ENCODE peak calls at places on chromosomes 2 and 18, in six cellular contexts. L, W, I, Y, G and J are unnamed samples.

GRCh38 chr2:85838641-85839040 is 50.1 kb downstream of the ST3GAL5 start:
- DNase-seq in I (no peak), L (no peak), Y (no peak), W (no peak), G (no peak), J (no peak)

GRCh38 chr18:79545255-79545654 is 134.3 kb upstream of the CTDP1 start:
- DNase-seq in L (peak), Y (no peak), G (no peak), I (no peak), W (no peak), J (no peak)

GRCh38 chr2:148726228-148726627 is 81.7 kb downstream of the EPC2 start:
- DNase-seq in I (no peak), Y (no peak), W (no peak), L (no peak), G (no peak), J (peak)

GRCh38 chr2:190561091-190561490 is 26.6 kb upstream of the NEMP2 start:
- DNase-seq in Y (no peak), I (no peak), W (no peak), L (no peak), G (no peak), J (no peak)

GRCh38 chr18:67639872-67640271 is 123.4 kb upstream of the DSEL start:
- DNase-seq in G (no peak), I (no peak), W (no peak), L (no peak), Y (no peak), J (no peak)

GRCh38 chr2:102505290-102505689 is 32.3 kb downstream of the SLC9A4 start:
- DNase-seq in Y (peak), I (no peak), G (no peak), L (no peak), W (no peak), J (no peak)

GRCh38 chr18:48902856-48903601 is 47.7 kb downstream of the SMAD7 start:
- DNase-seq in G (peak), I (no peak), L (peak), W (no peak), Y (no peak), J (no peak)

GRCh38 chr2:232315049-232315922 is 63.3 kb upstream of the ALPP start:
- DNase-seq in W (peak), I (no peak), L (peak), Y (no peak), G (peak), J (peak)

GRCh38 chr2:8004250-8004681 is 677.6 kb upstream of the ID2 start:
- DNase-seq in W (no peak), G (peak), L (no peak), Y (peak), I (no peak), J (no peak)

GRCh38 chr2:190451561-190452176 is 43.5 kb downstream of the MFSD6 start:
- DNase-seq in Y (no peak), G (no peak), L (no peak), W (no peak), I (no peak), J (no peak)

GRCh38 chr2:43317194-43317593 is 90.8 kb upstream of the ZFP36L2 start:
- DNase-seq in I (no peak), L (no peak), Y (no peak), W (no peak), G (no peak), J (no peak)

GRCh38 chr2:159571540-159572260 is 44.6 kb downstream of the BAZ2B start:
- DNase-seq in W (no peak), G (peak), Y (no peak), L (no peak), I (no peak), J (no peak)

GRCh38 chr2:196230051-196230450 is 58.7 kb upstream of the STK17B start:
- DNase-seq in G (no peak), Y (peak), L (no peak), I (no peak), W (no peak), J (no peak)

GRCh38 chr18:2881088-2881487 is 34.3 kb downstream of the EMILIN2 start:
- DNase-seq in L (no peak), I (no peak), W (no peak), G (peak), Y (no peak), J (no peak)

GRCh38 chr2:25491003-25491696 is 149.4 kb upstream of the DNMT3A start:
- DNase-seq in G (peak), W (no peak), L (no peak), Y (no peak), I (no peak), J (no peak)

GRCh38 chr2:74499940-74500577 is 656 bp upstream of the LBX2 start:
- DNase-seq in G (no peak), I (no peak), Y (no peak), L (no peak), W (no peak), J (no peak)

GRCh38 chr2:196234672-196235071 is 63.3 kb upstream of the STK17B start:
- DNase-seq in L (no peak), G (peak), Y (no peak), W (peak), I (no peak), J (no peak)

GRCh38 chr2:28624798-28625701 is 126.6 kb upstream of the PPP1CB start:
- DNase-seq in L (peak), Y (peak), G (peak), W (no peak), I (no peak), J (no peak)

GRCh38 chr2:96839288-96839874 is 4.4 kb downstream of the ANKRD23 start:
- DNase-seq in G (peak), L (peak), W (peak), Y (peak), I (no peak), J (peak)

GRCh38 chr18:9918016-9918680 is 4.3 kb downstream of the VAPA start:
- DNase-seq in W (no peak), I (no peak), G (no peak), Y (no peak), L (no peak), J (no peak)

GRCh38 chr18:7615840-7616239 is 48.7 kb downstream of the PTPRM start:
- DNase-seq in I (no peak), L (no peak), G (no peak), Y (no peak), W (no peak), J (no peak)

GRCh38 chr18:49630246-49630699 is 68.4 kb downstream of the LIPG start:
- DNase-seq in L (no peak), I (no peak), G (no peak), W (no peak), Y (no peak), J (no peak)

GRCh38 chr2:158753561-158754302 is 41.4 kb upstream of the DAPL1 start:
- DNase-seq in I (peak), L (no peak), Y (peak), W (no peak), G (peak), J (peak)

GRCh38 chr2:155377931-155378444 is 679.5 kb downstream of the KCNJ3 start:
- DNase-seq in I (no peak), W (no peak), Y (no peak), G (peak), L (no peak), J (peak)

GRCh38 chr18:45793295-45793965 is 32.0 kb upstream of the SIGLEC15 start:
- DNase-seq in G (peak), L (no peak), I (no peak), Y (no peak), W (no peak), J (no peak)

GRCh38 chr2:20665261-20666113 is 1.5 kb upstream of the GDF7 start:
- DNase-seq in L (no peak), W (no peak), Y (no peak), G (no peak), I (peak), J (no peak)

GRCh38 chr2:182148344-182148743 is 162.7 kb downstream of the PPP1R1C start:
- DNase-seq in W (no peak), G (no peak), Y (no peak), L (no peak), I (no peak), J (no peak)

GRCh38 chr2:100262043-100262442 is 60.3 kb downstream of the LONRF2 start:
- DNase-seq in L (no peak), Y (no peak), I (no peak), G (no peak), W (no peak), J (no peak)

GRCh38 chr2:32136097-32136496 is 29.6 kb upstream of the SLC30A6 start:
- DNase-seq in I (no peak), Y (no peak), W (no peak), G (peak), L (no peak), J (no peak)

GRCh38 chr18:23883277-23883790 is 131.2 kb upstream of the TTC39C start:
- DNase-seq in W (no peak), L (no peak), Y (no peak), I (no peak), G (peak), J (no peak)